ENCODE peak calls at places on chromosomes 4 and X, in eight cellular contexts. C is breast epithelium, G is suprapubic skin, O is HepG2, J is sigmoid colon, U is SK-N-SH, L is stomach, M is GM12878. E is an unnamed sample.

GRCh38 chr4:144820115-144820514 is 174.2 kb downstream of the HHIP start:
- DNase-seq in C (no peak), G (no peak), O (no peak), J (no peak), U (no peak), L (no peak), M (no peak), E (no peak)

GRCh38 chr4:86918539-86919072 is 16.2 kb upstream of the AFF1 start:
- DNase-seq in C (no peak), G (no peak), O (peak), J (no peak), U (no peak), L (no peak), M (no peak), E (no peak)

GRCh38 chr4:109989044-109989443 is 76.4 kb downstream of the EGF start:
- DNase-seq in C (no peak), G (no peak), O (no peak), J (no peak), U (no peak), L (no peak), M (no peak), E (peak)

GRCh38 chr4:173556398-173557131 is 26.5 kb upstream of the HAND2 start:
- DNase-seq in C (no peak), G (no peak), O (no peak), J (no peak), U (no peak), L (no peak), M (no peak), E (no peak)

GRCh38 chr4:55545133-55545532 is 1.6 kb downstream of the CLOCK start:
- DNase-seq in C (no peak), G (no peak), O (peak), J (no peak), U (no peak), L (no peak), M (no peak), E (no peak)

GRCh38 chr4:109730294-109731051 is 603 bp upstream of the PLA2G12A start:
- DNase-seq in C (peak), G (peak), O (no peak), J (peak), U (peak), L (peak), M (peak), E (peak)

GRCh38 chr4:102525099-102525498 is 23.9 kb downstream of the NFKB1 start:
- DNase-seq in C (no peak), G (no peak), O (no peak), J (no peak), U (no peak), L (no peak), M (no peak), E (no peak)

GRCh38 chr4:5051692-5052423 is 578 bp downstream of the STK32B start:
- DNase-seq in C (no peak), G (no peak), O (no peak), J (no peak), U (no peak), L (peak), M (no peak), E (no peak)

GRCh38 chrX:18873189-18873791 is 110.6 kb downstream of the PHKA2 start:
- DNase-seq in C (no peak), G (no peak), O (no peak), J (peak), U (peak), L (no peak), M (no peak), E (no peak)

GRCh38 chr4:38275331-38275821 is 315.2 kb downstream of the PTTG2 start:
- DNase-seq in C (no peak), G (no peak), O (peak), J (no peak), U (no peak), L (no peak), M (no peak), E (no peak)

GRCh38 chrX:20515841-20516461 is 249.2 kb upstream of the RPS6KA3 start:
- DNase-seq in C (no peak), G (no peak), O (peak), J (no peak), U (no peak), L (no peak), M (peak), E (peak)

GRCh38 chr4:54217642-54218486 is 11.2 kb upstream of the PDGFRA start:
- DNase-seq in C (peak), G (peak), O (peak), J (peak), U (peak), L (peak), M (no peak), E (peak)

GRCh38 chrX:121336831-121337421 is 289.5 kb downstream of the GLUD2 start:
- DNase-seq in C (no peak), G (no peak), O (no peak), J (no peak), U (no peak), L (no peak), M (no peak), E (no peak)

GRCh38 chr4:92091335-92091734 is 212.4 kb upstream of the GRID2 start:
- DNase-seq in C (no peak), G (no peak), O (peak), J (no peak), U (no peak), L (no peak), M (no peak), E (no peak)

GRCh38 chr4:1137850-1138249 is 24.5 kb upstream of the RNF212 start:
- DNase-seq in C (no peak), G (no peak), O (no peak), J (no peak), U (no peak), L (no peak), M (no peak), E (no peak)

GRCh38 chr4:183354213-183354612 is 32.0 kb upstream of the CLDN24 start:
- DNase-seq in C (no peak), G (peak), O (peak), J (no peak), U (no peak), L (no peak), M (no peak), E (peak)

GRCh38 chr4:174479140-174479539 is 43.1 kb downstream of the HPGD start:
- DNase-seq in C (no peak), G (no peak), O (no peak), J (no peak), U (no peak), L (no peak), M (no peak), E (no peak)

GRCh38 chrX:141632124-141632523 is 42.6 kb downstream of the SPANXA2 start:
- DNase-seq in C (no peak), G (no peak), O (no peak), J (no peak), U (no peak), L (no peak), M (no peak), E (no peak)

GRCh38 chr4:22477136-22477793 is 38.6 kb downstream of the ADGRA3 start:
- DNase-seq in C (no peak), G (no peak), O (no peak), J (no peak), U (no peak), L (no peak), M (no peak), E (peak)

GRCh38 chr4:79048878-79049277 is 109.6 kb upstream of the PAQR3 start:
- DNase-seq in C (no peak), G (no peak), O (no peak), J (no peak), U (no peak), L (no peak), M (no peak), E (no peak)

GRCh38 chrX:39896951-39897740 is 200.6 kb downstream of the BCOR start:
- DNase-seq in C (no peak), G (no peak), O (peak), J (no peak), U (no peak), L (no peak), M (no peak), E (peak)

GRCh38 chr4:89708903-89709361 is 128.0 kb downstream of the SNCA start:
- DNase-seq in C (no peak), G (no peak), O (no peak), J (no peak), U (no peak), L (no peak), M (no peak), E (no peak)

GRCh38 chrX:1420371-1420770 is 28.5 kb upstream of the SLC25A6 start:
- DNase-seq in C (no peak), G (peak), O (no peak), J (peak), U (no peak), L (no peak), M (no peak), E (no peak)

GRCh38 chr4:119300072-119300387 is 21.9 kb downstream of the FABP2 start:
- DNase-seq in C (peak), G (peak), O (no peak), J (peak), U (peak), L (peak), M (peak), E (peak)

GRCh38 chrX:19624754-19625153 is 109.4 kb upstream of the MAP3K15 start:
- DNase-seq in C (no peak), G (no peak), O (no peak), J (no peak), U (no peak), L (no peak), M (no peak), E (no peak)

GRCh38 chr4:20679946-20680345 is 20.3 kb upstream of the PACRGL start:
- DNase-seq in C (no peak), G (no peak), O (no peak), J (no peak), U (no peak), L (no peak), M (no peak), E (no peak)

GRCh38 chr4:123939621-123940020 is 543.0 kb downstream of the SPRY1 start:
- DNase-seq in C (no peak), G (no peak), O (no peak), J (no peak), U (no peak), L (no peak), M (no peak), E (no peak)

GRCh38 chr4:40525811-40526598 is 103.7 kb downstream of the RBM47 start:
- DNase-seq in C (no peak), G (no peak), O (no peak), J (no peak), U (no peak), L (peak), M (no peak), E (peak)

GRCh38 chr4:109701566-109702399 is 1.5 kb downstream of the CASP6 start:
- DNase-seq in C (no peak), G (no peak), O (peak), J (no peak), U (no peak), L (no peak), M (no peak), E (no peak)

GRCh38 chr4:89994176-89994873 is 99.7 kb downstream of the MMRN1 start:
- DNase-seq in C (no peak), G (no peak), O (peak), J (no peak), U (no peak), L (no peak), M (no peak), E (no peak)

GRCh38 chr4:182922551-182923284 is 5.5 kb upstream of the DCTD start:
- DNase-seq in C (no peak), G (no peak), O (no peak), J (no peak), U (no peak), L (no peak), M (no peak), E (no peak)

GRCh38 chr4:56907009-56907408 is 691 bp upstream of the REST start:
- DNase-seq in C (no peak), G (no peak), O (no peak), J (no peak), U (peak), L (no peak), M (no peak), E (no peak)

GRCh38 chr4:183563874-183564273 is 59.0 kb downstream of the ING2 start:
- DNase-seq in C (no peak), G (no peak), O (no peak), J (no peak), U (no peak), L (no peak), M (no peak), E (no peak)

DNA sequence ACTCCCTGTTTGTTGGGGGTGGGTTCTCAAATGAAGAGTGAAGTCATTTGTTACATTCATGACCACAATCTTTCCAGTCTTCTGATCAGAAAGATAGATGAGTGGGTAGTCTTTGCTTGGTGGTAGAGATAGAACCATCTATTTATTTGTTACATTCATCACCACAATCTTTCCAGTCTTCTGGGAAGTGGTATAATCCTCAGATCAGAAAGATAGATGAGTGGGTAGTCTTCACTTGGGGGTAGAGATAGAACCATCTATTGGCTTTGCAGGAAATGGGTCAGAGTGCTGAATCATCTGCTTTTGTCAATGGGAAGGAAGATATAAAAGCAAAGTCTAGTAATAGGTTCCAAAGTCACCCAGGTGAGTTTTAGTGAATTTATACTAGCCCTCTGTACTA is 64.2 kb upstream of the EPGN start:
- DNase-seq in C (no peak), G (no peak), O (no peak), J (no peak), U (no peak), L (no peak), M (no peak), E (no peak)
- TF ChIP-seq CTCF in C (no peak), G (no peak), O (no peak), J (no peak), U (no peak), L (no peak), M (no peak), E (no peak)

DNA sequence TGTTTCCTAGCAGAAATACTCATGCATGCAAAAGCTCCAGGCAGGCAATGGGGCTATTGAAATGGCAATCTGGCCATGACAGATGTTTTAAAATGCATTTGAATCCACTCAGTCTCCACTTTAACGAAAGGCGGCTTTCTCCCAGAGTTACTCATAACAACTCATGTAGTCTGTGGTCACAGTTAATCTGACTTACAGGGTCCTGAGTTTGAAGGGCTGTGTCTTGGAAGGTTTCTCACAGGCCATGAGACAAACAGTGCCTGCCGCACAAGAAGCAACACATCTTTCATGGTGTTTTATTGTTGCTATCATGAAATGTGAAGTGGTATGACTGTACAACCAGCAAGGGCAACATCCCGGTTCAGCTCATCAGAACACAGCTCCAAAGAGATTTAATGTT is 185.8 kb downstream of the AMELX start:
- DNase-seq in C (no peak), G (no peak), O (no peak), J (no peak), U (no peak), L (no peak), M (no peak), E (no peak)
- H3K4me3 ChIP-seq in C (no peak), G (no peak), O (no peak), J (no peak), U (no peak), L (no peak), M (no peak), E (no peak)

GRCh38 chrX:107675365-107675654 is 47.0 kb downstream of the PRPS1 start:
- DNase-seq in C (no peak), G (no peak), O (no peak), J (no peak), U (no peak), L (no peak), M (no peak), E (no peak)

GRCh38 chrX:107673401-107673800 is 45.1 kb downstream of the PRPS1 start:
- DNase-seq in C (no peak), G (no peak), O (no peak), J (no peak), U (no peak), L (no peak), M (no peak), E (no peak)

GRCh38 chrX:107674480-107675364 is 46.4 kb downstream of the PRPS1 start:
- DNase-seq in C (peak), G (peak), O (no peak), J (peak), U (no peak), L (peak), M (no peak), E (peak)

GRCh38 chrX:107673933-107674479 is 45.7 kb downstream of the PRPS1 start:
- DNase-seq in C (peak), G (peak), O (no peak), J (peak), U (no peak), L (peak), M (peak), E (peak)

GRCh38 chrX:107672955-107673378 is 44.7 kb downstream of the PRPS1 start:
- DNase-seq in C (peak), G (peak), O (peak), J (peak), U (peak), L (peak), M (no peak), E (peak)
- TF ChIP-seq POLR2AphosphoS5 in C (peak), G (peak), O (no peak), J (peak), U (no peak), L (peak), M (no peak), E (peak)

GRCh38 chrX:116657071-116657470 is 194.3 kb upstream of the CT83 start:
- DNase-seq in C (no peak), G (no peak), O (no peak), J (no peak), U (no peak), L (no peak), M (no peak), E (no peak)
- TF ChIP-seq CTCF in C (no peak), G (no peak), O (no peak), J (no peak), U (no peak), L (no peak), M (no peak), E (no peak)

DNA sequence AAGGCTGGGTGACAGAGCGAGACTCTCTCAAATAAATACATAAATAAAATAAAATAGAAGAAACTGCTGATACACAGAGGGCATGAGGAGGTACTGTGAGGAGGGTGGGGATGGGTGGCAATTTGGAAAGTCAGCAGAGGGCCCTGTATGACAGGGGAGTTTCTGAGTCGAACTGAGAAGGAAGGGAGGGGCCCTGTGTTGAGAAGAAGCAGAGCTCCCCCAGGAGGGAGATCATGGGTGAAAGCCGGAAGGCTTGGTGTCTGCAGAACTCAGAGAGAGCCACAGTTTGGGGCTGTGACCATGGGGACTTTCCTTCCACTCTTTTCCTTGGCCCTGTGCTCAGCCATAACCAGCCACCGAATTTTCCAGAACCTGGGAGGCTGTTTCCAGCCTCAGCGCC is 24.8 kb upstream of the AFAP1 start:
- DNase-seq in C (no peak), G (no peak), O (no peak), J (no peak), U (no peak), L (no peak), M (no peak), E (no peak)
- H3K4me3 ChIP-seq in C (no peak), G (no peak), O (no peak), J (no peak), U (no peak), L (no peak), M (no peak), E (no peak)

DNA sequence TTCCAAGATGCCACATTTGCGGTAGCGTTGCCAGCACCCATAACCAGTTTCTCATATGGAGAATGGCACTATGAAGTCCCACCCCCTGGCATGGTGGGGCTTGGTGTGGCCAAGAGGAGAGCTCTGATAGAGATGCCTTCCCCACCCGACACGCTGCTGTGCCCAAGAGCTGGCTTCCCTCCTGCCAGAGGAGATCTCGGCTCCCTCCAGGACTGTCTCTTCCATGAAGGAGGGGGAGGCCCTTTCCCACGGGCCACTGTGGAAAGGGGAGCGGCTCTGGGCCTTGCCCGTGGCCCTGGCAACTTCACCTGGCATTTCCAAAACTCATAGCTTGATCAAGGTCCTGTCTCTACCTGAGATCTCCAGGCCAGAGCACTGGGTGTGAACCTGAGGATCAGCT is 217.3 kb upstream of the PSAPL1 start:
- DNase-seq in C (no peak), G (no peak), O (no peak), J (no peak), U (no peak), L (no peak), M (no peak), E (no peak)
- TF ChIP-seq POLR2AphosphoS5 in C (no peak), G (no peak), O (no peak), J (no peak), U (no peak), L (no peak), M (no peak), E (no peak)

DNA sequence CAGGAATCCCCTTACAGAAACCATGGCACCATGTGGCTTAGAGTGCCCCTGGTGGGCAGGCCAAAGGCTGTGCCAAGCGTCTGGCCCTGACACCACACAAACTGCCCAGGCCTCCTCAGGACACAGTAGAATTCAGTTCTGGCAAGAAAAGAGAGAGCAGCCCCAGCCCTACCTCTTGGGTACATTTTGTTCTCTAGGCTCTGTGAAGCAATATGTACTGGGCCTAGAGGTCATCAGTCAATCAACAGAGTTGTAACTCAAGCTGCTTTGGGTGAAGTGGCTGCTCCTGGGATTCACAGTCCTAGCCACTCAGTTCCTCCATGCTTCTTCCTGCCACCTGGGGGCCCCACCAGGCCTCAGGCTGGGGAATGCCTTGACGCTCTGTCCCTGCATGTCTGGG is 158.1 kb upstream of the MAMLD1 start:
- DNase-seq in C (no peak), G (no peak), O (no peak), J (no peak), U (peak), L (peak), M (no peak), E (no peak)
- TF ChIP-seq CTCF in C (no peak), G (no peak), O (no peak), J (no peak), U (peak), L (no peak), M (no peak), E (no peak)

GRCh38 chr4:107935246-107935645 is 3.9 kb downstream of the CYP2U1 start:
- DNase-seq in C (no peak), G (no peak), O (no peak), J (no peak), U (no peak), L (no peak), M (no peak), E (no peak)
- H3K4me3 ChIP-seq in C (no peak), G (no peak), O (no peak), J (no peak), U (no peak), L (no peak), M (no peak), E (no peak)

DNA sequence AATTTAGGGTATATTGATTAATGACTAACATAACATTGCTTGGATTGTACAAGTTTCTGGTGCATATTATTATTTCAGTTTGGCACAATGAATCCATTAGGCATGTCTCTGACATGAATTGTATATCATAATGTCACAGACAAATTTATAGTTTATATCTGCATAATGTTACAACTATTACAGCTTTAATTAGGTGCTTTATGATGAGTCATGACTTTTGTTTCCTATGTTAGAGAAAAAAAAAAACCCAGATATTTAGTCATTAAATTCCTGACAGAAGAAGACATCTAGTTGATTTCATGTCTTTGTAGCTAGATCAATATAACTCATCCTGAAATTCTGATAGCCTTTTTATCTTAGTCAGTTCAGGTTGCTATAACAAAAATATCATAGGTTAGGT is 385.7 kb upstream of the EPHA5 start:
- DNase-seq in C (no peak), G (no peak), O (no peak), J (no peak), U (no peak), L (no peak), M (no peak), E (no peak)
- TF ChIP-seq POLR2AphosphoS5 in C (no peak), G (no peak), O (no peak), J (no peak), U (no peak), L (no peak), M (no peak), E (no peak)

E was measured in prostate gland.